ENCODE peak calls at places on chromosomes 4 and X, in eight cellular contexts. One of them, this sample, is unnamed.
A peak's percentile ranks its signal among the peaks of the same experiment; 100 is the strongest.

GRCh38 chr4:76670631-76671030 is 227.3 kb downstream of the SOWAHB start:
- DNase-seq in astrocyte of the spinal cord: no peak
- DNase-seq in brain microvascular endothelial cell: no peak
- DNase-seq in CD14-positive monocyte: no peak
- DNase-seq in upper lobe of left lung: no peak
- DNase-seq in stomach: no peak
- DNase-seq in esophagus squamous epithelium: no peak
- DNase-seq in AG09319: no peak
- DNase-seq in this sample: no peak

GRCh38 chrX:10656214-10656613 is 35.8 kb upstream of the MID1 start:
- DNase-seq in brain microvascular endothelial cell: no peak
- DNase-seq in esophagus squamous epithelium: no peak
- DNase-seq in CD14-positive monocyte: no peak
- DNase-seq in stomach: no peak
- DNase-seq in upper lobe of left lung: no peak
- DNase-seq in astrocyte of the spinal cord: no peak
- DNase-seq in AG09319: no peak
- DNase-seq in this sample: no peak

GRCh38 chr4:30920043-30920442 is 199.9 kb downstream of the PCDH7 start:
- DNase-seq in stomach: no peak
- DNase-seq in CD14-positive monocyte: no peak
- DNase-seq in AG09319: no peak
- DNase-seq in astrocyte of the spinal cord: no peak
- DNase-seq in upper lobe of left lung: no peak
- DNase-seq in esophagus squamous epithelium: no peak
- DNase-seq in brain microvascular endothelial cell: no peak
- DNase-seq in this sample: no peak

GRCh38 chr4:124044867-124045266 is 648.3 kb downstream of the SPRY1 start:
- DNase-seq in stomach: no peak
- DNase-seq in AG09319: no peak
- DNase-seq in CD14-positive monocyte: no peak
- DNase-seq in esophagus squamous epithelium: no peak
- DNase-seq in brain microvascular endothelial cell: no peak
- DNase-seq in astrocyte of the spinal cord: no peak
- DNase-seq in upper lobe of left lung: no peak
- DNase-seq in this sample: no peak

GRCh38 chrX:43559643-43560042 is 96.5 kb upstream of the MAOA start:
- DNase-seq in brain microvascular endothelial cell: peak; percentile 22
- DNase-seq in esophagus squamous epithelium: no peak
- DNase-seq in stomach: peak; percentile 40
- DNase-seq in CD14-positive monocyte: no peak
- DNase-seq in astrocyte of the spinal cord: peak; percentile 46
- DNase-seq in upper lobe of left lung: peak; percentile 39
- DNase-seq in AG09319: no peak
- DNase-seq in this sample: no peak

GRCh38 chr4:150302553-150302952 is 224.3 kb downstream of the DCLK2 start:
- DNase-seq in CD14-positive monocyte: no peak
- DNase-seq in brain microvascular endothelial cell: peak; percentile 96
- DNase-seq in esophagus squamous epithelium: no peak
- DNase-seq in stomach: no peak
- DNase-seq in astrocyte of the spinal cord: peak; percentile 96
- DNase-seq in AG09319: peak; percentile 91
- DNase-seq in upper lobe of left lung: no peak
- DNase-seq in this sample: peak; percentile 94

GRCh38 chrX:118207831-118208453 is 91.3 kb upstream of the KLHL13 start:
- DNase-seq in upper lobe of left lung: no peak
- DNase-seq in stomach: no peak
- DNase-seq in CD14-positive monocyte: no peak
- DNase-seq in brain microvascular endothelial cell: no peak
- DNase-seq in astrocyte of the spinal cord: no peak
- DNase-seq in AG09319: no peak
- DNase-seq in esophagus squamous epithelium: no peak
- DNase-seq in this sample: no peak

GRCh38 chr4:169968999-169969398 is 57.2 kb downstream of the MFAP3L start:
- DNase-seq in astrocyte of the spinal cord: peak; percentile 59
- DNase-seq in esophagus squamous epithelium: no peak
- DNase-seq in upper lobe of left lung: no peak
- DNase-seq in brain microvascular endothelial cell: peak; percentile 96
- DNase-seq in AG09319: peak; percentile 10
- DNase-seq in CD14-positive monocyte: no peak
- DNase-seq in stomach: no peak
- DNase-seq in this sample: peak; percentile 91

GRCh38 chr4:184544711-184545409 is 70.5 kb upstream of the IRF2 start:
- DNase-seq in stomach: no peak
- DNase-seq in brain microvascular endothelial cell: no peak
- DNase-seq in upper lobe of left lung: no peak
- DNase-seq in esophagus squamous epithelium: no peak
- DNase-seq in CD14-positive monocyte: no peak
- DNase-seq in astrocyte of the spinal cord: no peak
- DNase-seq in AG09319: no peak
- DNase-seq in this sample: no peak

GRCh38 chr4:107757860-107758476 is 37.9 kb upstream of the PAPSS1 start:
- DNase-seq in esophagus squamous epithelium: no peak
- DNase-seq in brain microvascular endothelial cell: no peak
- DNase-seq in stomach: no peak
- DNase-seq in astrocyte of the spinal cord: peak; percentile 56
- DNase-seq in CD14-positive monocyte: no peak
- DNase-seq in AG09319: no peak
- DNase-seq in upper lobe of left lung: no peak
- DNase-seq in this sample: peak; percentile 46

GRCh38 chrX:79336869-79337815 is 30.0 kb downstream of the ITM2A start:
- DNase-seq in CD14-positive monocyte: no peak
- DNase-seq in AG09319: no peak
- DNase-seq in esophagus squamous epithelium: no peak
- DNase-seq in astrocyte of the spinal cord: no peak
- DNase-seq in brain microvascular endothelial cell: no peak
- DNase-seq in stomach: no peak
- DNase-seq in upper lobe of left lung: no peak
- DNase-seq in this sample: no peak

GRCh38 chrX:116284383-116284782 is 113.8 kb downstream of the AGTR2 start:
- DNase-seq in CD14-positive monocyte: no peak
- DNase-seq in astrocyte of the spinal cord: no peak
- DNase-seq in upper lobe of left lung: no peak
- DNase-seq in brain microvascular endothelial cell: no peak
- DNase-seq in stomach: no peak
- DNase-seq in AG09319: no peak
- DNase-seq in esophagus squamous epithelium: no peak
- DNase-seq in this sample: no peak

GRCh38 chr4:169015237-169015636 is 5.2 kb upstream of the CBR4 start:
- DNase-seq in upper lobe of left lung: no peak
- DNase-seq in esophagus squamous epithelium: no peak
- DNase-seq in astrocyte of the spinal cord: no peak
- DNase-seq in brain microvascular endothelial cell: no peak
- DNase-seq in AG09319: no peak
- DNase-seq in stomach: peak; percentile 43
- DNase-seq in CD14-positive monocyte: no peak
- DNase-seq in this sample: no peak

GRCh38 chrX:110698696-110699095 is 96.9 kb downstream of the CHRDL1 start:
- DNase-seq in stomach: no peak
- DNase-seq in esophagus squamous epithelium: no peak
- DNase-seq in AG09319: no peak
- DNase-seq in CD14-positive monocyte: no peak
- DNase-seq in astrocyte of the spinal cord: no peak
- DNase-seq in upper lobe of left lung: no peak
- DNase-seq in brain microvascular endothelial cell: no peak
- DNase-seq in this sample: no peak

GRCh38 chr4:15719506-15719905 is 16.6 kb downstream of the BST1 start:
- DNase-seq in astrocyte of the spinal cord: no peak
- DNase-seq in brain microvascular endothelial cell: no peak
- DNase-seq in upper lobe of left lung: peak; percentile 69
- DNase-seq in esophagus squamous epithelium: no peak
- DNase-seq in AG09319: no peak
- DNase-seq in stomach: no peak
- DNase-seq in CD14-positive monocyte: peak; percentile 63
- DNase-seq in this sample: no peak

GRCh38 chr4:89509708-89510269 is 202.2 kb upstream of the GPRIN3 start:
- DNase-seq in brain microvascular endothelial cell: peak; percentile 16
- DNase-seq in astrocyte of the spinal cord: peak; percentile 63
- DNase-seq in esophagus squamous epithelium: no peak
- DNase-seq in stomach: no peak
- DNase-seq in AG09319: peak; percentile 94
- DNase-seq in CD14-positive monocyte: no peak
- DNase-seq in upper lobe of left lung: no peak
- DNase-seq in this sample: peak; percentile 41

DNA sequence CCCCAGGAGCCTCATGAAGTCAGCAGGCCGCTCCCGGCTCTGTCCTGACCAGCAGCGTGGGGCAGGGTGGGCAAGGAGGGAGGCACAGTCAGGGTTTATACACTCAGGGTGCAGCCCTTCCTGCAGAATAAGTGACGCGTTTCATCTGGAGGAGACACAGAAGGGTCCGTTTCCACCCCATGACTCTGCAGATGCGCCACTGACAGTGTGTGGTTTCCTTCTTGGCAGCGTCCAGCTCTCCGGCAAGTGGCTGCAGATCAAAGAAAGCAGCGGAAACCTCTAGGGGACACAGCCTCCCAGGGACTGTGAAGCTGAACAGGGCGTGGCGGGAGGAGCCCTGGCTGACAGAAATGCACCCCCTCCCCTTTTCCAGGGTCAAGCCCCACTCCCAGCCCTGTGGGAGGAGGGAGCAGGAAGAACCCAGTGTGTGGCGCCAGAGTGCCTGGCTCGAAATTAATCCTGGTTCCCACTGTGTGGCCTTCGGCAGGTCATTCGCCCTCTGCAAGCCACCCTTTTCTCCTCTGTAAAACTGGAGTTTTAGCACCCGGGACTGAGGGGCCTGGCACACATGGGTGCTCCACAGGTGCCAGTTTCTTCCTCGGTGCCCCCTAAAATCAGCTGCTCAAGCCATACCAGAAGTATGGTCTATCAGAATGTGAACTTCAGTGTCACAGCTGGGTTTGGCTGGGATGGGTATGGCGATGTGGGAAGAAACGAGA is 17.3 kb upstream of the TBC1D14 start:
- DNase-seq in CD14-positive monocyte: peak; percentile 78
- DNase-seq in stomach: peak; percentile 48
- DNase-seq in brain microvascular endothelial cell: peak; percentile 56
- DNase-seq in astrocyte of the spinal cord: peak; percentile 74
- DNase-seq in AG09319: no peak
- DNase-seq in upper lobe of left lung: peak; percentile 73
- DNase-seq in esophagus squamous epithelium: no peak
- DNase-seq in this sample: peak; percentile 35
- TF ChIP-seq CTCF in CD14-positive monocyte: peak; percentile 9
- TF ChIP-seq CTCF in stomach: no peak
- TF ChIP-seq CTCF in brain microvascular endothelial cell: peak; percentile 32
- TF ChIP-seq CTCF in astrocyte of the spinal cord: peak; percentile 17
- TF ChIP-seq CTCF in AG09319: peak; percentile 27
- TF ChIP-seq CTCF in upper lobe of left lung: no peak
- TF ChIP-seq CTCF in esophagus squamous epithelium: no peak
- TF ChIP-seq CTCF in this sample: peak; percentile 29

DNA sequence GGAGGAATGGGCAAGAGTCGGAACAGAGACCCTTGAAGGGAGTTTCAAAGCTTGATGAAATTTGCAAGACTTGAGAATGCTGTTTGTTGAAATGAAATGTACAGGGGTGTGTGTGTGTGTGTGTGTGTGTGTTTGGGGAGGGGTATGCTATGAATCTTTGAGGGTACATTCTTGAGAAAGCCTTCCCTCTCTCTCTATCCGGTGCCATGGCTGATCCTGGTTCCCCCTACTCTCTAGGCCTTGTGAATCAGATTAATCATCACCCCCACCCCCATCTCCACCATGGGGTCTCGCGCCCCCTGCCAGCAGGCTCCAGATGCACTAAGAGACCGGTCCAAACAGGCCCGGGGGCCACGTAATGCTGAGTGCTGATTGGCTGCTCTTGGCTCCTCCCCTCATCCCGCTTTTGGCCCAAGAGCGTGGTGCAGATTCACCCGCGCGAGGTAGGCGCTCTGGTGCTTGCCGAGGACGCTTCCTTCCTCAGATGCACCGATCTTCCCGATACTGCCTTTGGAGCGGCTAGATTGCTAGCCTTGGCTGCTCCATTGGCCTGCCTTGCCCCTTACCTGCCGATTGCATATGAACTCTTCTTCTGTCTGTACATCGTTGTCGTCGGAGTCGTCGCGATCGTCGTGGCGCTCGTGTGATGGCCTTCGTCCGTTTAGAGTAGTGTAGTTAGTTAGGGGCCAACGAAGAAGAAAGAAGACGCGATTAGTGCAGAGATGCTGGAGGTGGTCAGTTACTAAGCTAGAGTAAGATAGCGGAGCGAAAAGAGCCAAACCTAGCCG is at the start of gene HTR2C:
- DNase-seq in AG09319: no peak
- DNase-seq in upper lobe of left lung: no peak
- DNase-seq in astrocyte of the spinal cord: no peak
- DNase-seq in stomach: no peak
- DNase-seq in CD14-positive monocyte: no peak
- DNase-seq in brain microvascular endothelial cell: no peak
- DNase-seq in esophagus squamous epithelium: no peak
- DNase-seq in this sample: no peak
- TF ChIP-seq CTCF in AG09319: no peak
- TF ChIP-seq CTCF in upper lobe of left lung: no peak
- TF ChIP-seq CTCF in astrocyte of the spinal cord: no peak
- TF ChIP-seq CTCF in stomach: no peak
- TF ChIP-seq CTCF in CD14-positive monocyte: no peak
- TF ChIP-seq CTCF in brain microvascular endothelial cell: no peak
- TF ChIP-seq CTCF in esophagus squamous epithelium: no peak
- TF ChIP-seq CTCF in this sample: no peak

GRCh38 chrX:145178268-145178667 is 69.0 kb upstream of the SPANXN1 start:
- DNase-seq in astrocyte of the spinal cord: no peak
- DNase-seq in stomach: no peak
- DNase-seq in AG09319: no peak
- DNase-seq in upper lobe of left lung: no peak
- DNase-seq in CD14-positive monocyte: no peak
- DNase-seq in esophagus squamous epithelium: no peak
- DNase-seq in brain microvascular endothelial cell: no peak
- DNase-seq in this sample: no peak
- TF ChIP-seq CTCF in astrocyte of the spinal cord: peak; percentile 9
- TF ChIP-seq CTCF in stomach: no peak
- TF ChIP-seq CTCF in AG09319: no peak
- TF ChIP-seq CTCF in upper lobe of left lung: no peak
- TF ChIP-seq CTCF in CD14-positive monocyte: no peak
- TF ChIP-seq CTCF in esophagus squamous epithelium: no peak
- TF ChIP-seq CTCF in brain microvascular endothelial cell: peak; percentile 4
- TF ChIP-seq CTCF in this sample: peak; percentile 45

GRCh38 chrX:39936886-39937770 is 160.6 kb downstream of the BCOR start:
- DNase-seq in CD14-positive monocyte: no peak
- DNase-seq in AG09319: no peak
- DNase-seq in esophagus squamous epithelium: no peak
- DNase-seq in stomach: no peak
- DNase-seq in astrocyte of the spinal cord: no peak
- DNase-seq in upper lobe of left lung: no peak
- DNase-seq in brain microvascular endothelial cell: no peak
- DNase-seq in this sample: no peak

GRCh38 chrX:39938466-39938865 is 159.3 kb downstream of the BCOR start:
- DNase-seq in upper lobe of left lung: no peak
- DNase-seq in brain microvascular endothelial cell: no peak
- DNase-seq in astrocyte of the spinal cord: no peak
- DNase-seq in AG09319: no peak
- DNase-seq in CD14-positive monocyte: no peak
- DNase-seq in esophagus squamous epithelium: no peak
- DNase-seq in stomach: no peak
- DNase-seq in this sample: no peak

GRCh38 chrX:39939678-39940077 is 158.1 kb downstream of the BCOR start:
- DNase-seq in upper lobe of left lung: no peak
- DNase-seq in brain microvascular endothelial cell: no peak
- DNase-seq in AG09319: no peak
- DNase-seq in stomach: no peak
- DNase-seq in CD14-positive monocyte: no peak
- DNase-seq in esophagus squamous epithelium: no peak
- DNase-seq in astrocyte of the spinal cord: no peak
- DNase-seq in this sample: no peak

GRCh38 chrX:39931554-39932282 is 166.0 kb downstream of the BCOR start:
- DNase-seq in esophagus squamous epithelium: no peak
- DNase-seq in CD14-positive monocyte: no peak
- DNase-seq in AG09319: no peak
- DNase-seq in stomach: no peak
- DNase-seq in brain microvascular endothelial cell: no peak
- DNase-seq in upper lobe of left lung: no peak
- DNase-seq in astrocyte of the spinal cord: no peak
- DNase-seq in this sample: no peak

GRCh38 chrX:39935414-39936064 is 162.2 kb downstream of the BCOR start:
- DNase-seq in astrocyte of the spinal cord: peak; percentile 50
- DNase-seq in upper lobe of left lung: no peak
- DNase-seq in AG09319: no peak
- DNase-seq in esophagus squamous epithelium: no peak
- DNase-seq in CD14-positive monocyte: no peak
- DNase-seq in stomach: no peak
- DNase-seq in brain microvascular endothelial cell: peak; percentile 18
- DNase-seq in this sample: no peak
- TF ChIP-seq CTCF in astrocyte of the spinal cord: peak; percentile 23
- TF ChIP-seq CTCF in upper lobe of left lung: no peak
- TF ChIP-seq CTCF in AG09319: no peak
- TF ChIP-seq CTCF in esophagus squamous epithelium: no peak
- TF ChIP-seq CTCF in CD14-positive monocyte: no peak
- TF ChIP-seq CTCF in stomach: no peak
- TF ChIP-seq CTCF in brain microvascular endothelial cell: peak; percentile 44
- TF ChIP-seq CTCF in this sample: no peak